ENCODE peak calls at places on chromosomes 4 and X, in six cellular contexts. T is GM12865, D is AG04449, M is fibroblast of lung, F is lower lobe of right lung, S is cardiac muscle cell. E is an unnamed sample.

GRCh38 chr4:92253986-92254671 is 49.6 kb upstream of the GRID2 start:
- DNase-seq in F (no peak), T (no peak), D (no peak), M (no peak), S (no peak), E (no peak)

GRCh38 chr4:26069218-26069617 is 155.2 kb downstream of the SMIM20 start:
- DNase-seq in F (no peak), T (peak), M (peak), D (no peak), S (peak), E (peak)

GRCh38 chr4:38752393-38752961 is 30.3 kb downstream of the TLR10 start:
- DNase-seq in F (no peak), S (peak), T (peak), D (no peak), M (peak), E (peak)

GRCh38 chrX:38172596-38172995 is 48.1 kb downstream of the SRPX start:
- DNase-seq in S (no peak), M (no peak), T (no peak), F (no peak), D (no peak), E (no peak)

GRCh38 chr4:123443401-123444297 is 47.1 kb downstream of the SPRY1 start:
- DNase-seq in M (no peak), S (peak), F (peak), D (no peak), T (peak), E (peak)

GRCh38 chr4:109735566-109736454 is 5.9 kb upstream of the PLA2G12A start:
- DNase-seq in M (no peak), F (no peak), S (peak), D (no peak), T (no peak), E (no peak)

GRCh38 chrX:104335765-104336164 is 81.0 kb upstream of the ESX1 start:
- DNase-seq in D (peak), F (no peak), T (no peak), M (peak), S (peak), E (no peak)

GRCh38 chr4:7581477-7581876 is 146.7 kb upstream of the PSAPL1 start:
- DNase-seq in F (no peak), D (no peak), S (peak), M (peak), T (peak), E (no peak)

GRCh38 chrX:71178908-71179307 is 34.3 kb downstream of the NLGN3 start:
- DNase-seq in S (peak), T (peak), M (peak), D (no peak), F (peak), E (peak)

GRCh38 chr4:174749091-174749490 is 80.0 kb downstream of the GLRA3 start:
- DNase-seq in F (no peak), M (no peak), T (no peak), S (peak), D (no peak), E (no peak)

GRCh38 chr4:70722199-70722791 is 531 bp downstream of the RUFY3 start:
- DNase-seq in M (peak), S (peak), T (no peak), F (no peak), D (no peak), E (no peak)

GRCh38 chr4:99712099-99712498 is 54.5 kb upstream of the C4orf54 start:
- DNase-seq in T (no peak), M (no peak), S (no peak), F (no peak), D (no peak), E (no peak)

GRCh38 chr4:147160908-147161513 is 215.3 kb upstream of the TTC29 start:
- DNase-seq in D (peak), S (peak), M (peak), F (no peak), T (peak), E (peak)

GRCh38 chr4:122044496-122044895 is 92.6 kb upstream of the TRPC3 start:
- DNase-seq in F (no peak), M (no peak), T (no peak), D (no peak), S (peak), E (no peak)

GRCh38 chr4:148112231-148112982 is 329.8 kb downstream of the NR3C2 start:
- DNase-seq in F (no peak), M (peak), T (no peak), S (peak), D (peak), E (no peak)

GRCh38 chr4:158622251-158622650 is 49.4 kb downstream of the C4orf46 start:
- DNase-seq in S (no peak), D (no peak), F (no peak), T (no peak), M (no peak), E (no peak)

GRCh38 chrX:148316446-148316845 is 184.0 kb upstream of the AFF2 start:
- DNase-seq in F (no peak), M (no peak), S (no peak), D (no peak), T (no peak), E (no peak)

GRCh38 chr4:3204021-3204431 is 44.9 kb upstream of the MSANTD1 start:
- DNase-seq in M (peak), T (no peak), D (no peak), S (peak), F (no peak), E (no peak)

GRCh38 chr4:56821394-56822263 is at the start of gene SPINK2:
- DNase-seq in S (no peak), M (no peak), F (peak), D (no peak), T (peak), E (peak)

GRCh38 chr4:153542835-153543234 is 76.7 kb downstream of the TMEM131L start:
- DNase-seq in F (no peak), S (no peak), M (no peak), T (no peak), D (no peak), E (no peak)
- TF ChIP-seq CTCF in F (peak), S (no peak), M (no peak), T (peak), D (no peak), E (no peak)

DNA sequence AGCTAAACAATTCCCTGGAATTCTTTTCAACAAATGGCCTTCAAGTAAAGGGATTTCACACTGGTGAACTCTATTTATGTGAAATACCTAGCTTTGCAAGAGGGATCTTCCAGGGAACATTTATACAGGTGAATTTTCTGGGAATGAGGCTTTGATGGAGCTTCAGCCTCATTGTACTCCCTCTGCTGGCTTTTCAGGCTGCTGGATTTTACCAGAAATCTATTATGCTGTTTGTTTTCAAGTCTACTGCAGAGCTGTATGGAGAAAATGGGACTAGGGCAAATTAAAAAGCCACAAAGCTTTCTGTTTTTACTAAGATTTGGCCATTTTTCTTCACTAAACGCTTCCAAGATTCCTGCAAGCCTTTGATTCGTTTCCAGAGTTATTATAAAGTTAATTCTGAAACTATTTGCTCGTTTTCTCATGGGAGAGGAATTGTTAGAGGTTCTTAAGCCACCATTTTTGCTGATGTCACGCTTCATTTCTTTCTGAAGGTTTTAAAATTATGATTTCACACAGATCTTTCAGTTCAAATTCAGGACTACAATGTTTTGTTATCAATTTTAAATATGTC is 31.6 kb downstream of the KDM6A start:
- DNase-seq in D (no peak), T (no peak), S (no peak), M (no peak), F (no peak), E (no peak)
- TF ChIP-seq CTCF in D (no peak), T (no peak), S (peak), M (peak), F (no peak), E (no peak)

GRCh38 chr4:182914357-182914756 is 2.8 kb downstream of the DCTD start:
- DNase-seq in D (no peak), S (no peak), T (no peak), F (no peak), M (no peak), E (no peak)

GRCh38 chr4:182916483-182917181 is 554 bp downstream of the DCTD start:
- DNase-seq in D (no peak), S (peak), F (peak), T (peak), M (peak), E (peak)

GRCh38 chr4:182918044-182918607 is 940 bp upstream of the DCTD start:
- DNase-seq in D (no peak), S (no peak), F (no peak), T (no peak), M (no peak), E (no peak)

GRCh38 chr4:182918791-182919302 is 1.7 kb upstream of the DCTD start:
- DNase-seq in D (no peak), T (peak), M (no peak), S (no peak), F (no peak), E (no peak)

GRCh38 chr4:182917182-182918043 is at the start of gene DCTD:
- DNase-seq in D (no peak), M (peak), F (peak), T (peak), S (peak), E (peak)
- TF ChIP-seq CTCF in D (peak), M (peak), F (peak), T (peak), S (peak), E (peak)

DNA sequence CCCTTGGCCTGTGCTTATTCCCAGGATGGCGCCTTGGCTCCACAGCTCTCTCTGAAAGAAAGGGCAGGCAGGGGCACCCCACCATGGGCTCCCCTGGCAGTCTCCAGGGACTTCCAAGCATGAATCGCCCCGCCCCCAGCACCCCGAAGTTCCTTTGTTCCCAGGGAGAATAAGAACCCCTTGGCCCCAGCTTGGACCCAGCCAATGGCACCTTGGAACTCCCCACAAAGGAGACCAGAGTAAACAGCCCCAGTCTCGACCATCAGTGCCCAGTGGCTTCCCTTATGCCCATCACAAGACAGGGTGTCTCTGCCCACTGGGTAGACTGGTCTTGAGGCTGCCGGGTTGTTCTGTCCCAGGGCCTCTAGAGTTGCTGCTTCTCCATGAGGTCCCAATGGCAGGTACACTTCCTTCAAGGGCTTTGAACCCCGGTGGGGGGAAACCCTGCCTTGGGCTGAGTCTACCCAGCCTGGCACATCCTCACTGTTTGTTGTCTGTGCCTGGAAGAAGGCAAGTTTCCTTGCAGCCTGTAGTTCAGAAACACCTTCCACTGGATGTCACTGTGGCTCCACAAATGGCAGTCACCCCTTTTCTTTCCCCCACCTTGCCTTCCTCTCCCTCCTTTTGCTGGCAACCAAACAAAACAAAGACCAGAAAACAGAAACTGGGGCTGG is 30.8 kb downstream of the NBDY start:
- DNase-seq in S (no peak), T (no peak), M (no peak), F (no peak), D (no peak), E (no peak)
- TF ChIP-seq CTCF in S (no peak), T (no peak), M (no peak), F (no peak), D (no peak), E (no peak)

DNA sequence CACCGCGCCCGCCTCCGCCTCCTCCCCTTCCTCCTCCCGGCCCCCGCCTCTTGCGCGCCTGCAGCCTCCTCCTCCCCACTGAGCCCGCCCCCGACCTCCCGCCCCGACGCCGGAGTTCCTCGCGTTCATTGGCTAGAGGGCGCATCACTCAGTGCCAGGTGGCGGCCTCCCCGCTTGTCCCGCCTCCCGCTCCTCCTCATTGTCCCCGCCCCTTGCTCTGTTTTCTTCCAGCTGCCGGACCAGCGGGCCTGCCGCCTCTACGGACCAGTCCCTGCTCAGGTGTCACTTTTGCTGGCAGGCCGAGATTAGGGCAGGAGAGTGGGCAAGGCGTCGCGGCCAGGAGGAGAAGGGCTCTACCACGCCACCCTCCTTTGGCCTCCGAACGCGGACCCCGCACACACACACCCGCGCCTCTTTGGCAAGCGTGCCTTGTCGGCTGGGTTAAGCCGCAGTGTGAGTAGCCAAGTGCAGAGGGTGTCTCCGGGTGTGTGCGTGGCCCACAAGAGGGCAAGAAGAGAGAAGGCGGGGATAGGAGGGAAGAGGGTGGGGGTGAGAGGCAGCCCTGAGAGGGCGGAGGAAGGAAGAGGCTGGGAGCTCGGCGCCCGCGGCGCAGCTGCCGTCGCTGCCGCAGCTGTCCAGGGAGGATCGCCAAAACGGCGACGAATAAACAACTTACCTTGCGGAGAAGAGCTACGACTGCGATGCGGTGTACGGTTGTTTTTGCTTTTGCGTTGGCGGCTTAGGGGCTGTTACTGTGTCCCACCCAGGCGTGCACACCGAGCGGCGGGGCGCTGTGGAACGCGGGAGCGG is 436 bp upstream of the PPP3CA start:
- DNase-seq in F (peak), T (peak), D (peak), M (peak), S (peak), E (peak)
- TF ChIP-seq CTCF in F (no peak), T (no peak), D (peak), M (no peak), S (peak), E (no peak)

GRCh38 chr4:139184129-139184528 is 7.1 kb upstream of the ELF2 start:
- DNase-seq in D (no peak), T (peak), M (peak), F (no peak), S (peak), E (peak)
- TF ChIP-seq CTCF in D (peak), T (no peak), M (no peak), F (no peak), S (peak), E (no peak)

DNA sequence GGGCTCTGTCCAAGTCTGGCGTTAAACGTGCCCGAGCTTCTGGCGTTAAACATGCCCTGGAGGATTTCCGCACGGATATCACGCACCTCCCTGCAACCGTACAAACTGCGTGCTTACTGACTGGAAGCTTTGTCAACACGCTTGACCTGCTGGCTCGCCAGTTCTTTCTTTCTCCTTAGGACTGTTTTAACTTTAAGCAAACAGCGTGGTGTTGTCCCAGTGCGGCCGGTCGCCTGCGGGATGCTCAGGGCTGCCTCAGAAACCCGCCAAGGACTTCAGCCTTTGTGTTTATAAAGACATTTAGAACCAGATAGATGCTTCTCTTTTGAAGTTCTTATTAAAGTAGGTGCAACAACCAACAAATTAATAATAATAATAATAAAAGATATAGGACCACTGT is 946.0 kb downstream of the RAB28 start:
- DNase-seq in F (no peak), D (no peak), T (no peak), S (no peak), M (no peak), E (no peak)
- TF ChIP-seq CTCF in F (no peak), D (no peak), T (no peak), S (no peak), M (no peak), E (no peak)

GRCh38 chrX:12496343-12496742 is 294.9 kb upstream of the PRPS2 start:
- DNase-seq in S (no peak), T (no peak), D (no peak), F (no peak), M (no peak), E (no peak)

GRCh38 chrX:12494400-12495138 is 296.6 kb upstream of the PRPS2 start:
- DNase-seq in M (no peak), F (no peak), D (no peak), T (peak), S (no peak), E (no peak)

GRCh38 chrX:12497832-12498591 is 293.2 kb upstream of the PRPS2 start:
- DNase-seq in T (peak), D (no peak), M (no peak), S (no peak), F (no peak), E (peak)
- TF ChIP-seq CTCF in T (peak), D (no peak), M (no peak), S (peak), F (peak), E (peak)

E was measured in GM20000.